ENCODE peak calls at places on chromosomes 13 and 19, in seven cellular contexts. R is suprapubic skin, B is upper lobe of left lung, E is esophagus muscularis mucosa, I is GM12878, C is transverse colon, Y is K562. Z is an unnamed sample.
A peak's percentile ranks its signal among the peaks of the same experiment; 100 is the strongest.

GRCh38 chr19:29663861-29664752 is 1.2 kb upstream of the PLEKHF1 start:
- DNase-seq in E (no peak), B (no peak), C (no peak), R (no peak), Y (no peak), I (no peak), Z (no peak)

GRCh38 chr13:96082640-96083039 is 7.3 kb upstream of the HS6ST3 start:
- DNase-seq in B (no peak), Y (no peak), I (no peak), E (no peak), C (no peak), R (no peak), Z (no peak)

GRCh38 chr13:80962855-80963254 is 621.9 kb upstream of the SPRY2 start:
- DNase-seq in R (no peak), Y (no peak), B (no peak), I (no peak), C (no peak), E (no peak), Z (no peak)

GRCh38 chr19:31316201-31316951 is 32.9 kb downstream of the TSHZ3 start:
- DNase-seq in Y (no peak), R (no peak), C (peak; percentile 31), E (no peak), B (no peak), I (no peak), Z (no peak)

GRCh38 chr13:44726777-44727176 is 150.6 kb upstream of the TSC22D1 start:
- DNase-seq in R (no peak), E (no peak), I (no peak), B (no peak), Y (no peak), C (no peak), Z (no peak)

GRCh38 chr19:56567274-56568120 is at the start of gene ZNF470:
- DNase-seq in I (peak; percentile 34), Y (peak; percentile 23), B (peak; percentile 97), R (peak; percentile 95), E (peak; percentile 99), C (peak; percentile 97), Z (peak; percentile 96)

GRCh38 chr19:19458110-19458816 is 52.8 kb downstream of the GATAD2A start:
- DNase-seq in E (no peak), B (no peak), C (no peak), Y (no peak), I (no peak), R (no peak), Z (no peak)

GRCh38 chr19:27776020-27776419 is 1436.9 kb downstream of the UQCRFS1 start:
- DNase-seq in B (no peak), I (no peak), E (no peak), Y (peak; percentile 44), C (no peak), R (no peak), Z (no peak)

GRCh38 chr13:98284677-98285076 is 107.6 kb upstream of the RNF113B start:
- DNase-seq in I (no peak), E (no peak), Y (no peak), C (no peak), R (no peak), B (no peak), Z (no peak)

GRCh38 chr13:50236898-50237318 is 221.7 kb downstream of the KCNRG start:
- DNase-seq in Y (no peak), B (no peak), I (peak; percentile 78), R (no peak), E (no peak), C (no peak), Z (no peak)

GRCh38 chr13:26605845-26606244 is 48.4 kb downstream of the WASF3 start:
- DNase-seq in E (no peak), I (no peak), R (no peak), Y (peak; percentile 7), B (no peak), C (no peak), Z (no peak)

GRCh38 chr13:46575321-46575721 is 22.4 kb downstream of the LRCH1 start:
- DNase-seq in R (no peak), Y (no peak), B (no peak), C (no peak), E (no peak), I (peak; percentile 58), Z (no peak)

GRCh38 chr19:29495971-29496441 is 29.8 kb upstream of the VSTM2B start:
- DNase-seq in R (no peak), E (no peak), I (no peak), Y (no peak), B (no peak), C (no peak), Z (no peak)

GRCh38 chr13:103772576-103772975 is 706.4 kb upstream of the SLC10A2 start:
- DNase-seq in Y (peak; percentile 10), C (no peak), I (no peak), B (no peak), E (no peak), R (no peak), Z (no peak)
- TF ChIP-seq CTCF in Y (peak; percentile 5), C (no peak), I (no peak), B (no peak), E (no peak), R (no peak), Z (no peak)

DNA sequence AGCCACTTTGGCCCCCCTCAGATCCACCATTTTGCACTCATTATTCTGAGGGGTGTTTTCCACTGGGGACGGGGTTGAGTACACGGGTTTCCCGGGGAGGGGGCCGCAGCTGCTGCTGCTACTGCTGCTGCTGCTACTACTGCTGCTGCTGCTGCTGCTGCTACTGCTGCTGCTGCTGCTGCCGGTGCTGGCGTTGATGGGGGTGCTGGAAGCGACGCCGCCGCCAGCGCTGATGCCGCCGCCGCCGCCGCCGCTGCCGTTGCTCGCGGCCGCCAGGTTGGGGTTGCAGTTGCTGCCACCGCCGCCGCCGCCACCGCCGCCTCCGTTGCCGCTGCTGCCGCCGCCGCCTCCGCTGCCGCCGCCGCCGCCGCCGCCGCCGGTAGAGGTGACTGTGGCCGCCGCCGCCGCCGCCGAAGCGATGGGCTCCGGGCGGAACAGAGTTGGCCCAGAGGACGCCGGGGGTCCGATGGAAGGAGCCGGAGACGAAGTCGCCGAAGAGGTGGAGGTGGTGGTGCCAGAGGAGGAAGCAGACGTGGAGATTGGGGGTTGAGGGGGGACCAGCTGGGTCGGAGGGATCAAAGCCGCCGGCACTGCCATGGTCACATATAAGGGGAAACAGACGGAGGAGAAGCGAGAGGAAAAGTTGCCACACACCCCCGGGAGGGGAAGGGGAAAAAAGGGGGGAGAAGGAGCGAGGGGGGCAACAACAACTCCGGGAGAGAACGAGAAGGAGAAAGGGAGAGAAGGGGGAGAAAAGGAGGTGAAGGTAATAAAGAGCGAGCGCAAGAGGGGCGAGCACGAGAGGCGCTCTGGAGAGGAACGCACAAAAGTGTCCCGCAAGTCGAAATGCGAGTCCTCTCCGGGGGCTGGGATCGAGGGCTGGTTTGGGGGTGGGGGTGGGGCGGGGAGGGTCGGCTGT is 572 bp downstream of the DACH1 start:
- DNase-seq in B (peak; percentile 92), I (no peak), E (no peak), C (peak; percentile 24), R (peak; percentile 74), Y (no peak), Z (peak; percentile 31)
- TF ChIP-seq POLR2AphosphoS5 in B (no peak), I (no peak), E (no peak), C (no peak), R (no peak), Y (no peak), Z (no peak)

GRCh38 chr13:75443356-75443958 is 38.5 kb downstream of the TBC1D4 start:
- DNase-seq in Y (no peak), E (no peak), I (no peak), B (no peak), C (no peak), R (no peak), Z (no peak)
- TF ChIP-seq EP300 in Y (no peak), E (no peak), I (no peak), B (no peak), C (no peak), R (no peak), Z (no peak)

DNA sequence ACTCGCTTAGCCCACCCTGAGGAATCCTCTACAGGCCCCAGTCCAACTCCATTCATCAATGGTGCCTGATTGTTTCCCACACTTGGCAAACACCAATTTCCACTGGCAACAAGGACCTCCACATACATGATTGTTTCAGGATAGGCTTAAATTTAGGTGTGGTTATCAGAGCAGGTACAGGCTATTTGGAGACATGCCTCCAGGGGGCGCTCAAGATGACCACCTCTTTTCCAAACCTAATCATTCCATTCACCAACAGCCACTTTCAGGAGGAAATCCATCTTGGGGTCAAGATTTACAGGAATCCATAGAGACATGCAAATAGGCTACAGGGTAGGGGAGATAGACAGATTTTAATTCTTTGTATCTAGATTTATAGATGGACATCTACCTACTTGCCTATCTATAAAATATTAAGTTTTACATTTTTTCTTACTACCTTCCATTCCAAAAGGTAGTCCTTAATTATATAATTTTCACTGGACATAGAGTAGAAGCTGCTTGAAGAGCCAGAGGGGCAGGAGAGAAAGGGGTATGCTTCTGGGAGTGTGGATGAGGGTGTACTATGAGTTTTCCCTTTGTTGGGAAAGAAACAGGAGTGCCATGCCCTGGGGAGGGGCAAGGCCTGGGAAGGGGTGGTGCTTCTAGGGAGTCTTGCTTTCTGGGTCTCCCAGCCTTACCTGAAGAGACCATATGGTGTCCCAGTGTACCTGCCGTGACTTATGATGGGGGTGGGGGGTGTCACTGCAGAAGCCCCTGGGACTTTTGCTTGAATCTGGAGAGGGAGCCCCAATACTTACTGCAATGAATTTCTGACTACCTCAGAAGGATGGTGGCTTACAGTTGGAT is 14.1 kb upstream of the PCDH8 start:
- DNase-seq in Y (peak; percentile 59), B (no peak), E (no peak), R (no peak), C (peak; percentile 44), I (no peak), Z (peak; percentile 62)
- TF ChIP-seq CTCF in Y (peak; percentile 62), B (no peak), E (no peak), R (peak; percentile 30), C (peak; percentile 32), I (peak; percentile 68), Z (peak; percentile 51)

DNA sequence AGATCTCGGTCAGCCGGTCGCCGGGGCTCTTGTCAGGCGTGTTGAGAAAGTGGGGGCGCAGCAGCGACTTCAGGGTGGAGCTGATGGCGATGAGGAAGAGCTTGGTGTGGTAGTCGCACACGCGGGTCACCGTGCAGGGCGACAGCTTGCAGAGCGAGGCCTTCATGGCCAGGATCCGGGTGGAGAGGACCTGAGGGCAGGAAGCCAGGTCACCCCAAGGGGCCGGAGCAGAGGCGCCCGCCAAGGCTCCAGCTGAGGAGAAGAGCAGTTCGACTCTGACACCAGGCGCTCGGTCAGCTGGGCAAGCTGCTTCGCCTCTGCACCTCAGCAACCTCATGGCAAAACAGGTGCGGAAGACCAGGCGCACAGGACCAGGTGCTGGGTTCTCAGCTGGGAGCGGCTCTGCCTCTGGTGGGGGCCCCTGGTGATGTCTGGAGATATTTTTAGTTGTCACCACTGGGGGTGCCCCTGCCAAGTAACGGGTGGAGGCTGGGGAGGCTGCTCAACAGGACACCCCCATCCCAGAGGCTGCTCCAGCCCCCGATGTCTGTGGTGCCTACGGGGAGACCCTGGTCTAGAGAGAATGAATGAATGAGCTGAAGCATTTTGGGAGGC is 15.9 kb downstream of the CFD start:
- DNase-seq in E (no peak), I (no peak), B (peak; percentile 79), C (no peak), R (no peak), Y (peak; percentile 36), Z (no peak)
- TF ChIP-seq POLR2AphosphoS5 in E (no peak), I (no peak), B (no peak), C (no peak), R (no peak), Y (no peak), Z (no peak)